ENCODE peak calls at places on chromosomes 11 and 22, in six cellular contexts. R is endothelial cell of umbilical vein, W is A549, E is K562, J is H1, X is HepG2. V is an unnamed sample.
A peak's percentile ranks its signal among the peaks of the same experiment; 100 is the strongest.

GRCh38 chr11:75023446-75024067 is 34.8 kb downstream of the NEU3 start:
- DNase-seq in R (no peak), W (no peak), E (no peak), J (no peak), X (no peak), V (no peak)

GRCh38 chr22:17589810-17590375 is 26.6 kb downstream of the SLC25A18 start:
- DNase-seq in R (no peak), W (no peak), E (no peak), J (no peak), X (no peak), V (no peak)

GRCh38 chr11:120384476-120384875 is 48.3 kb downstream of the ARHGEF12 start:
- DNase-seq in R (no peak), W (no peak), E (no peak), J (no peak), X (no peak), V (no peak)

GRCh38 chr11:32081129-32081641 is 9.7 kb upstream of the RCN1 start:
- DNase-seq in R (no peak), W (peak; percentile 52), E (no peak), J (no peak), X (peak; percentile 13), V (no peak)

GRCh38 chr22:19970031-19970478 is 28.4 kb upstream of the TXNRD2 start:
- DNase-seq in R (no peak), W (no peak), E (no peak), J (no peak), X (no peak), V (no peak)

GRCh38 chr11:95459268-95460040 is 228.5 kb upstream of the SESN3 start:
- DNase-seq in R (peak; percentile 7), W (no peak), E (no peak), J (no peak), X (no peak), V (no peak)

GRCh38 chr22:46967445-46968358 is 205.3 kb downstream of the TBC1D22A start:
- DNase-seq in R (no peak), W (no peak), E (no peak), J (no peak), X (no peak), V (no peak)

GRCh38 chr22:22099194-22099486 is 116.6 kb upstream of the TOP3B start:
- DNase-seq in R (no peak), W (no peak), E (peak; percentile 31), J (no peak), X (no peak), V (no peak)

GRCh38 chr11:64298966-64299846 is 952 bp upstream of the CATSPERZ start:
- DNase-seq in R (peak; percentile 21), W (no peak), E (no peak), J (peak; percentile 69), X (no peak), V (peak; percentile 33)

GRCh38 chr11:46603704-46604308 is 10.0 kb upstream of the AMBRA1 start:
- DNase-seq in R (no peak), W (no peak), E (no peak), J (no peak), X (no peak), V (no peak)

GRCh38 chr11:11280826-11281225 is 72.2 kb downstream of the CSNK2A3 start:
- DNase-seq in R (no peak), W (no peak), E (no peak), J (no peak), X (no peak), V (no peak)

GRCh38 chr11:20162824-20163777 is 2.8 kb upstream of the DBX1 start:
- DNase-seq in R (peak; percentile 27), W (peak; percentile 24), E (no peak), J (peak; percentile 79), X (no peak), V (peak; percentile 69)

GRCh38 chr22:44838316-44839016 is 86.1 kb downstream of the ARHGAP8 start:
- DNase-seq in R (no peak), W (no peak), E (no peak), J (no peak), X (no peak), V (no peak)

GRCh38 chr11:44366741-44367140 is 56.8 kb upstream of the ALX4 start:
- DNase-seq in R (no peak), W (no peak), E (no peak), J (no peak), X (no peak), V (no peak)

GRCh38 chr11:34492806-34493414 is 20.7 kb downstream of the ELF5 start:
- DNase-seq in R (peak; percentile 64), W (peak; percentile 66), E (peak; percentile 65), J (peak; percentile 65), X (peak; percentile 68), V (peak; percentile 57)

GRCh38 chr11:17000987-17001386 is 13.2 kb downstream of the PLEKHA7 start:
- DNase-seq in R (no peak), W (no peak), E (no peak), J (no peak), X (no peak), V (no peak)

GRCh38 chr11:6618117-6619020 is 853 bp downstream of the TPP1 start:
- DNase-seq in R (peak; percentile 92), W (no peak), E (peak; percentile 87), J (no peak), X (peak; percentile 44), V (no peak)

GRCh38 chr11:1399386-1400167 is 9.8 kb downstream of the BRSK2 start:
- DNase-seq in R (no peak), W (no peak), E (no peak), J (no peak), X (no peak), V (no peak)

GRCh38 chr11:35354644-35355043 is 64.7 kb downstream of the SLC1A2 start:
- DNase-seq in R (no peak), W (no peak), E (no peak), J (no peak), X (no peak), V (no peak)

GRCh38 chr22:28207281-28208030 is 288.4 kb upstream of the PITPNB start:
- DNase-seq in R (peak; percentile 50), W (no peak), E (no peak), J (no peak), X (no peak), V (no peak)

GRCh38 chr11:96267490-96268010 is 75.4 kb downstream of the MAML2 start:
- DNase-seq in R (no peak), W (no peak), E (no peak), J (no peak), X (no peak), V (no peak)

GRCh38 chr11:64250875-64251721 is at the start of gene PLCB3:
- DNase-seq in R (peak; percentile 40), W (no peak), E (peak; percentile 92), J (peak; percentile 86), X (no peak), V (peak; percentile 78)

GRCh38 chr11:28757725-28758515 is 649.7 kb downstream of the METTL15 start:
- DNase-seq in R (peak; percentile 85), W (peak; percentile 85), E (no peak), J (no peak), X (no peak), V (no peak)

GRCh38 chr11:44886765-44887164 is 63.9 kb downstream of the TP53I11 start:
- DNase-seq in R (peak; percentile 10), W (no peak), E (no peak), J (no peak), X (no peak), V (no peak)

GRCh38 chr11:72684236-72684912 is 10.2 kb upstream of the PDE2A start:
- DNase-seq in R (peak; percentile 50), W (peak; percentile 76), E (peak; percentile 87), J (peak; percentile 63), X (peak; percentile 49), V (peak; percentile 48)

GRCh38 chr22:41888638-41889200 is 26.2 kb downstream of the SHISA8 start:
- DNase-seq in R (no peak), W (no peak), E (no peak), J (no peak), X (no peak), V (no peak)
- TF ChIP-seq JUN in R (no peak), W (no peak), E (no peak), J (no peak), X (no peak), V (no peak)

DNA sequence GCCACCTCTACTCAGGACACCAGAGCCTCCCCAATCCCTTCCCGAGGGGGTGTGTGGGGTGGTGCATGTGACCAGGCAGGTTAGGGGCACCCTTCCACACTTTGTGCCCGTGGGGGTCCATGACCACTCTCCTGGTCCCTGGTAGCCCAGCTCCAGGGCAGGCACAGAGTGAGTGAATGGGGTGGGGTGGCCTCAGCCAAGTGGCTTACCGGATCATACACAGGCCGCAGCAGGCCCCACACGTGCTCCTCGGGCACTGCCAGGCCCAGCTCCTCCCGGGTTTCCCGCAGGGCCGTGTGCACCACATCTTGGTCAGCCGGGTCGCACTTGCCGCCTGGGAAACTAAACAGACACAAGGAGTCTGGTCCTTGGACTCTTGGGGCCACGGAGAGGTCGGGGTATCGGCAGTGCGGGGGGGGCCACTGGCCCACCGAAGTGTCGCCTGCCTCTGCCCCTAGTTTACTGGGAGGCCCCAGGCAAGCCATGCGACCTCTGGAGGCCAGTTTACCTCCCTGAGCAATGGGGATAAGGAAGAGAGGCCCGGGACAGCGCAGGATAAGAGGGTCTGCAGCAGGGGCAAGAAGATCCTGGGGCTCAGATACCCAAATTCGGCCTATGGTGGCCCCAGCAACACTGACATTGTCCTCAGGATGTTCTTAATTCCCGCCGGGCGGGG is 889 bp downstream of the NUDT8 start:
- DNase-seq in R (no peak), W (no peak), E (no peak), J (no peak), X (no peak), V (no peak)
- TF ChIP-seq JUN in R (no peak), W (no peak), E (no peak), J (no peak), X (no peak), V (no peak)

DNA sequence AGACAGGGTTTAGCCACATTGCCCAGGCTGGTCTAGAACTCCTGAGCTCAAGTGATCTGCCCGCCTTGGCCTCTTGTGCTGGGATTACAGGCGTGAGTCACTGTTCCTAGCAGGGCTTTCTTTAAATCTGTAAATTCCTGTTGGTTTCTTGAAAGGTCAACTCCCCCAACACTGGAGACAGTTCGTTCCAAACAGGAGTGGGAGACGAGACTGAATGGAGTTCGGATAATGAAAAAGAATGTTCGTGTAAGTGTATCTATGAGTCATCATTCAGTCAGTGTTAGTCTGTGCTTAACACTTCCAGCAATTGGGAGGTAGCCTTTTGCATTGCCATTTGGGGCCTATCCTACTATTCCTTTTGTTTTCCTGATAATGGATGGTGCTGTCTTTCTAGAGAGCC is 10.0 kb upstream of the BACE1-AS start:
- DNase-seq in R (peak; percentile 90), W (peak; percentile 11), E (no peak), J (no peak), X (no peak), V (no peak)
- TF ChIP-seq JUN in R (peak; percentile 94), W (no peak), E (no peak), J (no peak), X (no peak), V (no peak)

GRCh38 chr11:67315325-67315909 is 12.1 kb downstream of the SSH3 start:
- DNase-seq in R (no peak), W (no peak), E (peak; percentile 10), J (no peak), X (no peak), V (no peak)
- TF ChIP-seq JUN in R (no peak), W (no peak), E (no peak), J (no peak), X (no peak), V (no peak)

GRCh38 chr11:102138677-102139076 is 28.4 kb downstream of the YAP1 start:
- DNase-seq in R (no peak), W (no peak), E (no peak), J (no peak), X (no peak), V (no peak)
- TF ChIP-seq JUN in R (no peak), W (no peak), E (no peak), J (no peak), X (no peak), V (no peak)

V was measured in WTC11.